ENCODE peak calls at places on chromosome 3, in six cellular contexts. H, U, G, X, Q and Y are unnamed samples. For H3K9me3, the result is how much of the 10 kb centered on the place peaks cover.

GRCh38 chr3:173397161-173398110 is at the start of gene NLGN1:
- DNase-seq in H (peak), U (no peak), G (peak), X (peak), Q (peak), Y (peak)

GRCh38 chr3:177516130-177517011 is 319.1 kb upstream of the TBL1XR1 start:
- DNase-seq in H (no peak), U (no peak), G (no peak), X (no peak), Q (no peak), Y (peak)

GRCh38 chr3:193911784-193912183 is 224.2 kb upstream of the HES1 start:
- DNase-seq in H (no peak), U (no peak), G (no peak), X (no peak), Q (no peak), Y (no peak)

GRCh38 chr3:98647197-98647596 is 53.8 kb upstream of the CPOX start:
- DNase-seq in H (no peak), U (no peak), G (no peak), X (no peak), Q (no peak), Y (no peak)

GRCh38 chr3:109098245-109098644 is 19.7 kb downstream of the MORC1 start:
- DNase-seq in H (no peak), U (no peak), G (peak), X (no peak), Q (no peak), Y (peak)

GRCh38 chr3:33315826-33316225 is 38.6 kb downstream of the FBXL2 start:
- DNase-seq in H (no peak), U (no peak), G (no peak), X (no peak), Q (no peak), Y (peak)

GRCh38 chr3:171950373-171950772 is 89.0 kb upstream of the FNDC3B start:
- DNase-seq in H (peak), U (no peak), G (peak), X (no peak), Q (no peak), Y (peak)

GRCh38 chr3:41881233-41881821 is 80.6 kb downstream of the ULK4 start:
- DNase-seq in H (peak), U (no peak), G (no peak), X (no peak), Q (no peak), Y (peak)

GRCh38 chr3:14658978-14659377 is 7.4 kb downstream of the CCDC174 start:
- DNase-seq in H (peak), U (no peak), G (no peak), X (no peak), Q (no peak), Y (no peak)

GRCh38 chr3:149781216-149781615 is 11.1 kb downstream of the ANKUB1 start:
- DNase-seq in H (no peak), U (no peak), G (no peak), X (no peak), Q (no peak), Y (no peak)

GRCh38 chr3:151564261-151564660 is 103.4 kb upstream of the IGSF10 start:
- DNase-seq in H (no peak), U (no peak), G (no peak), X (no peak), Q (no peak), Y (no peak)

GRCh38 chr3:54630111-54630623 is 297.7 kb downstream of the LRTM1 start:
- DNase-seq in H (no peak), U (no peak), G (no peak), X (no peak), Q (no peak), Y (no peak)

GRCh38 chr3:138465927-138466326 is 31.5 kb downstream of the ESYT3 start:
- DNase-seq in H (no peak), U (no peak), G (no peak), X (no peak), Q (no peak), Y (peak)

GRCh38 chr3:116770815-116771450 is 61.4 kb downstream of the TUSC7 start:
- DNase-seq in H (peak), U (no peak), G (peak), X (peak), Q (peak), Y (peak)

GRCh38 chr3:54355795-54356194 is 233.4 kb downstream of the CACNA2D3 start:
- DNase-seq in H (no peak), U (no peak), G (no peak), X (no peak), Q (no peak), Y (no peak)

GRCh38 chr3:149080699-149081091 is 5.6 kb downstream of the HLTF start:
- DNase-seq in H (no peak), U (no peak), G (no peak), X (no peak), Q (no peak), Y (peak)

GRCh38 chr3:178536271-178537079 is at the start of gene KCNMB2:
- DNase-seq in H (no peak), U (no peak), G (no peak), X (no peak), Q (no peak), Y (peak)

GRCh38 chr3:81472600-81473362 is 288.7 kb downstream of the GBE1 start:
- DNase-seq in H (no peak), U (no peak), G (no peak), X (no peak), Q (no peak), Y (peak)

GRCh38 chr3:185089343-185089742 is 63.5 kb downstream of the C3orf70 start:
- DNase-seq in H (no peak), U (no peak), G (no peak), X (no peak), Q (no peak), Y (no peak)

GRCh38 chr3:61573441-61573840 is 12.1 kb downstream of the PTPRG start:
- DNase-seq in H (no peak), U (no peak), G (no peak), X (no peak), Q (no peak), Y (no peak)

GRCh38 chr3:61577760-61578159 is 16.4 kb downstream of the PTPRG start:
- DNase-seq in H (no peak), U (no peak), G (no peak), X (no peak), Q (no peak), Y (no peak)

GRCh38 chr3:61575893-61576292 is 14.5 kb downstream of the PTPRG start:
- DNase-seq in H (no peak), U (no peak), G (no peak), X (no peak), Q (no peak), Y (no peak)

GRCh38 chr3:61572879-61573278 is 11.5 kb downstream of the PTPRG start:
- DNase-seq in H (no peak), U (no peak), G (no peak), X (no peak), Q (no peak), Y (no peak)

DNA sequence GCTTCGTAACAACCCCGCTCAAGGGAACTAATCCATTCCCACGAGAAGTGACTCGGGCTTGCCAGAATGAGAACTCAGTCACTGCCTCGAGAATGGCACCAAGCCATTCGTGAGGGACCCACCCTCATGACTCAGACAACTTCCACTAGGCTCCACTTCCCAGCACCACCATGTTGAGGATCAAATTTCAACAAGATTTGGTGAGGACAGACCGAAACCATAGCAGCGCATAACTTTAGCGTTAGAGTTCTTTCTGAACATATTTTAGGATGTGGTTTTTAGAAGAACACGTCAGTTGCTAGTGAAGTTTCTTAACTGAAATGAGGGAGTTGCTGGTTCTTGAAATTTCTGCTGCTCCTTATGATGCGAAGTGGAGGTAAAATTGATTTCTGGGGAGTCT is 13.5 kb downstream of the PTPRG start:
- DNase-seq in H (no peak), U (no peak), G (no peak), X (peak), Q (no peak), Y (peak)
- H3K4me3 ChIP-seq in H (no peak), U (no peak), G (no peak), X (no peak), Q (no peak), Y (no peak)

GRCh38 chr3:1703169-1703568 is 395.5 kb upstream of the CNTN4 start:
- DNase-seq in H (no peak), U (no peak), G (no peak), X (no peak), Q (no peak), Y (no peak)
- H3K9me3 ChIP-seq in H (under half), U (under half), G (under half), X (under half), Q (under half), Y (under half)

DNA sequence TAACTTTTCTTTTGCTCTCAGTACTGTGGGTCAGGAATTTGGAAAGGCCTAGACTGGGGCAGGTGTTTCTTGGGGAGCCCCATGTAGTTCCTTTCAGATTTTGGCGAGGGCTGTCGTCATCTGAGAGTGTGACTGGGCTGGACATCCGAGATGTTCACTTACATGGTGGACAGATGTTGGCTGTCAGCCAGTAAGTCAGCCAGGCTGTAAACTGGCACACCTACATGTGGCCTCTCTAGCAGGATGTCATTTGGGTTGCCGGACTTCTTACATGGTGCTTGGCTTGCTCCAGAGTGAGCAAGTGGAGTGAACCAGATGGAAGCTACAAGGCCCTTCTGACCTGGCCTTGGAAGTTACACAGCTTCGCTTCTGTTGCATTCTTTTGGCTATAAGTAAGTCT is 20.7 kb downstream of the TATDN2 start:
- DNase-seq in H (no peak), U (no peak), G (no peak), X (no peak), Q (no peak), Y (no peak)
- H3K4me3 ChIP-seq in H (no peak), U (no peak), G (no peak), X (no peak), Q (no peak), Y (no peak)

GRCh38 chr3:187830181-187830580 is 84.9 kb upstream of the BCL6 start:
- DNase-seq in H (no peak), U (no peak), G (no peak), X (no peak), Q (no peak), Y (no peak)
- H3K9me3 ChIP-seq in H (under half), U (under half), G (under half), X (under half), Q (under half), Y (under half)

DNA sequence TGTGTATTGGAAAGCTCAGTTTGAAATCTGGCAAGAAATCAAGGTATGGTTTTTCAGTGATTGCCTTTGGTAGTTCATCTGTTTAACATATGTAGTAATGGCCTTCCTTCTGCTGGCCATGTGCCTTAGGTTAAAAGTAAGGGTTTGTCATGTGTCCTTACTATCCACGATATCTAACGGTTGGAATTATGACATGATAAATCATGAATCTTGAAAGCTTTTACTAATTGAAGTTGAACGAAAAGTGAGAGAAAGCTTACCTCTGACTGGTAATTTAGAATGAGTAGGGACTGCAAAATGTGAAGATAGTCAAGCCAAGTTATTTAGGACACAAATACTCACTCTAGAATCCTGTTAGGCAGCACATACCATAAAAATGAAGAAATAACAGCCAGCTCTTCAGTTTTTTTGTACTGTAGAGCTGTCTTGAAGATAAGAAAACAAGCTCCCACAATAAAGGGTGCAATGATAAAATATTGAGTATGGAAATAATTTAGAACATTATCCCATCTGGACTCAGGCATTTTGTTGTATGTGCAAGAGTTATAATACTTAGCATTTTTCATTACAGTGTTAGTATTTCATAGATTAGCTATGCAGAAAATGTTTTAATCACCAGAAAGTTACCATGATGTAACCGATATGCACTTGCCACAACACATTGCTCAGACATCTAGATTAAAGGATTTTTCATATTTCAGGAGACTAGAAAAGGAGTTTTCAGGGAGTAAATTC is 303.4 kb downstream of the ZNF385D start:
- DNase-seq in H (peak), U (no peak), G (no peak), X (no peak), Q (no peak), Y (peak)
- H3K4me3 ChIP-seq in H (no peak), U (no peak), G (no peak), X (no peak), Q (no peak), Y (no peak)